ENCODE peak calls at places on chromosomes 5 and 9, in four cellular contexts. O is SK-N-SH, Q is cardiac fibroblast, A is AG09309. J is an unnamed sample.

GRCh38 chr5:5198111-5198510 is 58.0 kb downstream of the ADAMTS16 start:
- DNase-seq in O (no peak), Q (no peak), A (no peak), J (no peak)

GRCh38 chr9:107989544-107989943 is 500.0 kb upstream of the KLF4 start:
- DNase-seq in O (no peak), Q (peak), A (peak), J (no peak)

GRCh38 chr9:93319301-93319991 is 132.0 kb upstream of the FAM120A start:
- DNase-seq in O (peak), Q (no peak), A (no peak), J (no peak)

GRCh38 chr9:36942891-36943290 is 91.2 kb downstream of the PAX5 start:
- DNase-seq in O (no peak), Q (no peak), A (no peak), J (no peak)

GRCh38 chr9:800561-800960 is 40.9 kb upstream of the DMRT1 start:
- DNase-seq in O (no peak), Q (no peak), A (no peak), J (no peak)

GRCh38 chr9:37575921-37576721 is at the start of gene FBXO10:
- DNase-seq in O (peak), Q (peak), A (no peak), J (no peak)

GRCh38 chr5:41517909-41518308 is 7.5 kb upstream of the PLCXD3 start:
- DNase-seq in O (no peak), Q (peak), A (no peak), J (no peak)

GRCh38 chr5:171956870-171957501 is 49.5 kb downstream of the FBXW11 start:
- DNase-seq in O (no peak), Q (no peak), A (no peak), J (no peak)

GRCh38 chr9:135070198-135070951 is 17.1 kb upstream of the OLFM1 start:
- DNase-seq in O (peak), Q (no peak), A (no peak), J (no peak)

GRCh38 chr9:105206821-105207699 is 37.4 kb upstream of the SLC44A1 start:
- DNase-seq in O (no peak), Q (peak), A (no peak), J (no peak)

GRCh38 chr9:125440411-125440810 is 178.8 kb downstream of the GAPVD1 start:
- DNase-seq in O (peak), Q (no peak), A (no peak), J (no peak)

GRCh38 chr9:31304576-31304975 is 1079.9 kb upstream of the ACO1 start:
- DNase-seq in O (no peak), Q (peak), A (no peak), J (peak)

GRCh38 chr9:129339539-129340157 is 161.6 kb upstream of the IER5L start:
- DNase-seq in O (no peak), Q (no peak), A (no peak), J (no peak)

GRCh38 chr9:105144076-105144475 is 100.4 kb upstream of the SLC44A1 start:
- DNase-seq in O (no peak), Q (peak), A (no peak), J (no peak)

GRCh38 chr9:122332083-122332482 is 38.7 kb upstream of the PTGS1 start:
- DNase-seq in O (peak), Q (no peak), A (no peak), J (no peak)

GRCh38 chr9:89705651-89706050 is 100.8 kb downstream of the GADD45G start:
- DNase-seq in O (no peak), Q (no peak), A (no peak), J (no peak)

GRCh38 chr9:17519761-17520160 is 59.1 kb upstream of the SH3GL2 start:
- DNase-seq in O (no peak), Q (peak), A (no peak), J (no peak)

GRCh38 chr9:35114921-35115341 is 731 bp downstream of the ATOSB start:
- DNase-seq in O (peak), Q (peak), A (no peak), J (no peak)

GRCh38 chr5:109688647-109688998 is 1.1 kb upstream of the MAN2A1 start:
- DNase-seq in O (no peak), Q (peak), A (no peak), J (no peak)

GRCh38 chr9:37641331-37641730 is 9.4 kb upstream of the FRMPD1 start:
- DNase-seq in O (no peak), Q (no peak), A (no peak), J (no peak)

GRCh38 chr5:9698125-9698848 is 68.1 kb upstream of the TAS2R1 start:
- DNase-seq in O (no peak), Q (no peak), A (peak), J (no peak)

GRCh38 chr5:9699681-9700080 is 69.5 kb upstream of the TAS2R1 start:
- DNase-seq in O (no peak), Q (peak), A (no peak), J (no peak)

DNA sequence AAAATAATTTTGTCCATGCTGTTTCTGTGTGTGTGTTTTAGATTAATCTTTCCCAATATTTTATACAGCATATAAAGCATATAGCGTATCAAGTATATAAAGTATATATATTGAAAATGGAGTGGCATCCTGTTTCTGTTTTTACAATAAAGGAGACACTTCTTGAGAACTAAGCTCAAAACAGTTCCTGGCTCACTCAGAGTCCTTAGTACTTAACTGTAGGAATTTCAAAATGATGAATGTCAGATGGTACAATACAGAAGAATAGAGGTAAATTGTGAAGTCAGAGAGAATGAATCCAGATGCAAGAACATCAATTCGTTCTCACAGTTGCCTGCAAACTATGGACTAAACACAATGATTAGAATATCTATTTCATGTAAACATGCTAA is 68.7 kb upstream of the TAS2R1 start:
- DNase-seq in O (no peak), Q (no peak), A (no peak), J (no peak)
- H3K4me3 ChIP-seq in O (no peak), Q (no peak), A (no peak), J (no peak)

DNA sequence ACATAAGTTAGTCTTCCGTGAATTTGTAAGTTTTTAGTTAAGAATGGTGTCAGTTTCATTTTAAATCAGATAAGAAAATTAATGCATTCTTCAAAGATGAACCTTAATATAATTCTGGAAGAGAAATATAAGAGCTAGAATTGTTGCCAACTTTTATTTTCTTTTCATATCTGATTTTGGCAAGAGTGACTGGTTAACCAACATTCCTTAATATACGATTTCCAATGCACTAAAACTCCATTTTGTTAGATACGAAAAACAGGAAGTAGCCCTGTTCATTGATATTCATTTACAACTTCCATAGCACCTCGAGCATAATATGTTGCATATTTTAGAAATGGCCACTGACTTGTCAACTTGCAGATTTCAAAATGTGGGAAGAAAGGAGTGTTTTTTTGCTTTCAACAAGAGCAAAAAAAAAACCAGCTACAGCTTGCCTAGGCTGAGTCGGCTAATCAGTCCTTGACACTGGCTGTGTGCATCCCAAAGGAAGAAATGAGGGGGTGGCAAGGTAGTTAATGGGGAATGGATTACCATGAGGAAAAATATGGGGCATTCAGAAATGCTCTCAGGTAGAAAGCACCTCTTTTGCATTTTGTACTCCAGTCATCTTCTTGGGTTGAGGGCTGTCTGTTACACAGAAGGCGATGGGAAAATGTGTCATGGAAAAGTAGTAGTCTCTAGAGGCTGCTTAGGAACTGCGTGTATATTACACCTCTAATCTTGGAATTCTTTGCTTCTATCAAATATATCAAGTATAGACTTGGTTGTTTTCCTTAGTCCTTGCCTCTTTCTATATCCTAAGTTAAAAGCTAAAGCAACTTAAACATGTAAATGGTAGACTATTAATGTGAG is 3.9 kb downstream of the MAP3K1 start:
- DNase-seq in O (no peak), Q (peak), A (no peak), J (no peak)
- H3K4me3 ChIP-seq in O (peak), Q (peak), A (no peak), J (no peak)

GRCh38 chr9:94900222-94901018 is 173.9 kb downstream of the AOPEP start:
- DNase-seq in O (no peak), Q (peak), A (peak), J (no peak)
- H3K4me3 ChIP-seq in O (no peak), Q (peak), A (no peak), J (no peak)

GRCh38 chr5:119302916-119303897 is 52.6 kb upstream of the TNFAIP8 start:
- DNase-seq in O (no peak), Q (peak), A (peak), J (peak)

GRCh38 chr5:119301947-119302346 is 53.9 kb upstream of the TNFAIP8 start:
- DNase-seq in O (no peak), Q (peak), A (no peak), J (no peak)

GRCh38 chr5:119304439-119304838 is 51.4 kb upstream of the TNFAIP8 start:
- DNase-seq in O (no peak), Q (peak), A (no peak), J (no peak)

GRCh38 chr5:119301210-119301609 is 54.6 kb upstream of the TNFAIP8 start:
- DNase-seq in O (no peak), Q (no peak), A (no peak), J (no peak)

DNA sequence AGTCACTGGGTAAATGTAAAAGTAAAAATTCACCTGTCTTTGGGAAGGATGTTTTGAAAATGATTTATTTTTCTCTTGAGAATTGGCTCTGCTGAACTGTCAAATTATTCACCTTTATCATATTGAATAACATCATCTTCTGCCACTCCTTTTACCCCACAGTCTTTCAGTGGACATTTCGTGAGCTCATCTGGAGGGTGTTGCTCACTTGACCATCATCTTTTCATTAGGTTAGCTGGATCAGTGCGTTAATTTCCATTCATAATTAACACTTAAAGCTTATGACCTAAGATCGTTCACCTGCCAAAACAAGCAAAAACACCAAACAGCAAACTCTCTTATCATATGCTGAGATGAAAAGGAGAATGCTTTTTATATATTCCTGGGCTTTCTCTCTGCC is 53.4 kb upstream of the TNFAIP8 start:
- DNase-seq in O (no peak), Q (no peak), A (no peak), J (no peak)
- H3K4me3 ChIP-seq in O (no peak), Q (no peak), A (no peak), J (no peak)

GRCh38 chr9:110047232-110047954 is 160.6 kb downstream of the C9orf152 start:
- DNase-seq in O (no peak), Q (no peak), A (no peak), J (no peak)
- H3K4me3 ChIP-seq in O (no peak), Q (peak), A (no peak), J (peak)

DNA sequence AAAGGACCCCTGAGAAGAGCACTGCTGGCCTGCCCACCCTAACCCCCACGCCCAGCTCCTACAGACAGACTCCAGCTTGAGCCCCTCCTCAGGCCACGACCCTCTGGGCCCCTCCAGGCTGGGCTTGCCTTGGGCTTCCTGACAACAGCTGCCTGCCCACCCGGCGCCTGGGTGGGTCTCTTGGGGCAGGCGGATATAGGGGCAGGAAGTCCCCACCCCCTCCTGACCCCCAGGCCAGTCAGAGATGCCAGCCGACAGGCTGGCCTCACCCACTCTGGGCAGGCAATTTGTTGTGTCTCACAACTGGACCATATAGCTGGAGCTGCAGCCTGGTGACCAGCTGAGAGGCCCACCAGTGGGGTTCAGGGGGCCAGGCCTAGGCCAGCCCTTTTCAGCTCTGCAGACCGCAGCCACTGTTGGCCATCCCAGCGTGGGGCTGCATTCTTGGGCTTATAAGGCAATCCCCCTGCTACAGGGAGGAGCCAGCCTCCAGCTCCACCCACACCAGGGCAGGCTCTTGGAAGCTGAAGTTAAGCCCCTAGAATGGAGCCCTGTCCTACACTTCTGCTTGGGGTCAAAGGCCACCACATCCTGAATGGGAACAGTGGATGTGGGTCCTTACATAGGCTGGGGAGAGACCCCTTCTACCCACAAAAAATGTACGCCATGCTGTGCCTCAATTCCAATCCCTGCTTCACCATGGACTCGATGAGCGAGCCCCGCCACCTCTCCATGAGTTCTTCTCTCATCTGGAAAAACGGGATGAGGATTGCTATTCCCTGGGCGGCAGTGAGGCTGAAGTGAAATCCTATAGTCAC is 2.0 kb downstream of the PDLIM7 start:
- DNase-seq in O (peak), Q (peak), A (peak), J (peak)
- H3K4me3 ChIP-seq in O (peak), Q (peak), A (peak), J (peak)

GRCh38 chr5:84213861-84214260 is 170.8 kb downstream of the EDIL3 start:
- DNase-seq in O (no peak), Q (no peak), A (no peak), J (no peak)
- H3K4me3 ChIP-seq in O (no peak), Q (no peak), A (no peak), J (no peak)